ENCODE peak calls at places on chromosomes 12 and 14, in five cellular contexts. K is psoas muscle, Z is cardiac muscle cell, T is AG04449, P is epithelial cell of esophagus. V is an unnamed sample.

GRCh38 chr12:52791271-52792184 is 4.4 kb downstream of the KRT3 start:
- DNase-seq in T (no peak), Z (no peak), P (no peak), K (no peak), V (no peak)

GRCh38 chr14:21999400-21999799 is 325.8 kb upstream of the OR4E1 start:
- DNase-seq in K (no peak), Z (no peak), T (no peak), P (peak), V (no peak)

GRCh38 chr12:104975621-104976343 is 10.3 kb upstream of the NOPCHAP1 start:
- DNase-seq in P (peak), Z (peak), T (no peak), K (no peak), V (no peak)

GRCh38 chr12:22893878-22894277 is 268.9 kb downstream of the ETNK1 start:
- DNase-seq in Z (no peak), T (no peak), K (no peak), P (no peak), V (no peak)

GRCh38 chr12:133120385-133121191 is 9.5 kb downstream of the ZNF891 start:
- DNase-seq in K (no peak), T (no peak), P (no peak), Z (no peak), V (no peak)

GRCh38 chr14:51004352-51004800 is 60.1 kb upstream of the PYGL start:
- DNase-seq in T (no peak), K (peak), P (no peak), Z (no peak), V (no peak)

GRCh38 chr12:6267007-6267721 is 43.3 kb upstream of the PLEKHG6 start:
- DNase-seq in Z (peak), T (no peak), P (peak), K (no peak), V (no peak)

GRCh38 chr12:34526946-34527345 is 504.6 kb downstream of the ALG10 start:
- DNase-seq in Z (no peak), K (no peak), P (peak), T (no peak), V (no peak)

GRCh38 chr14:78486081-78486480 is 315.9 kb downstream of the NRXN3 start:
- DNase-seq in T (no peak), Z (no peak), P (no peak), K (no peak), V (no peak)

GRCh38 chr12:122395319-122395718 is 27.1 kb downstream of the CLIP1 start:
- DNase-seq in P (peak), K (no peak), T (peak), Z (peak), V (peak)

GRCh38 chr12:88743946-88744685 is 163.8 kb upstream of the KITLG start:
- DNase-seq in Z (peak), P (peak), T (no peak), K (no peak), V (no peak)

GRCh38 chr12:65965358-65965757 is 141.1 kb downstream of the HMGA2 start:
- DNase-seq in P (no peak), Z (no peak), K (no peak), T (peak), V (peak)

GRCh38 chr12:45416161-45416560 is 200.3 kb downstream of the ANO6 start:
- DNase-seq in Z (no peak), T (no peak), K (no peak), P (no peak), V (no peak)

GRCh38 chr12:67088401-67089118 is 180.6 kb upstream of the CAND1 start:
- DNase-seq in K (no peak), P (no peak), Z (no peak), T (no peak), V (no peak)

GRCh38 chr14:59450716-59451115 is 14.5 kb downstream of the GPR135 start:
- DNase-seq in P (no peak), Z (no peak), T (no peak), K (no peak), V (peak)

GRCh38 chr12:106163712-106164111 is 25.0 kb upstream of the NUAK1 start:
- DNase-seq in K (no peak), P (no peak), Z (no peak), T (no peak), V (no peak)

GRCh38 chr14:56144176-56144575 is 26.0 kb downstream of the PELI2 start:
- DNase-seq in Z (no peak), T (no peak), P (no peak), K (no peak), V (no peak)

GRCh38 chr12:70520847-70521246 is 116.4 kb downstream of the PTPRB start:
- DNase-seq in T (no peak), Z (no peak), P (peak), K (no peak), V (no peak)

GRCh38 chr12:4244868-4245267 is 28.7 kb upstream of the CCND2 start:
- DNase-seq in T (no peak), Z (no peak), P (no peak), K (no peak), V (no peak)

GRCh38 chr14:104984056-104984894 is 1.3 kb upstream of the CLBA1 start:
- DNase-seq in T (no peak), P (no peak), K (peak), Z (no peak), V (no peak)

GRCh38 chr12:105812356-105812755 is 326.4 kb downstream of the NUAK1 start:
- DNase-seq in K (no peak), Z (no peak), T (no peak), P (no peak), V (no peak)

GRCh38 chr12:77686760-77687159 is 143.9 kb upstream of the NAV3 start:
- DNase-seq in K (no peak), T (no peak), P (no peak), Z (peak), V (no peak)

GRCh38 chr12:52157566-52158150 is 34.2 kb downstream of the KRT80 start:
- DNase-seq in P (no peak), T (no peak), K (no peak), Z (no peak), V (no peak)

GRCh38 chr12:27537855-27538675 is 14.1 kb downstream of the PPFIBP1 start:
- DNase-seq in K (no peak), P (no peak), T (no peak), Z (no peak), V (no peak)

GRCh38 chr12:3103806-3104205 is 26.6 kb downstream of the TSPAN9 start:
- DNase-seq in P (no peak), Z (no peak), K (no peak), T (no peak), V (no peak)

GRCh38 chr12:132288516-132289188 is 40.7 kb downstream of the GALNT9 start:
- DNase-seq in K (peak), P (no peak), Z (no peak), T (no peak), V (no peak)

GRCh38 chr12:59087077-59087673 is 166.9 kb upstream of the LRIG3 start:
- DNase-seq in P (no peak), K (no peak), Z (peak), T (no peak), V (no peak)
- H3K4me3 ChIP-seq in P (no peak), K (no peak), Z (no peak), T (no peak), V (no peak)

DNA sequence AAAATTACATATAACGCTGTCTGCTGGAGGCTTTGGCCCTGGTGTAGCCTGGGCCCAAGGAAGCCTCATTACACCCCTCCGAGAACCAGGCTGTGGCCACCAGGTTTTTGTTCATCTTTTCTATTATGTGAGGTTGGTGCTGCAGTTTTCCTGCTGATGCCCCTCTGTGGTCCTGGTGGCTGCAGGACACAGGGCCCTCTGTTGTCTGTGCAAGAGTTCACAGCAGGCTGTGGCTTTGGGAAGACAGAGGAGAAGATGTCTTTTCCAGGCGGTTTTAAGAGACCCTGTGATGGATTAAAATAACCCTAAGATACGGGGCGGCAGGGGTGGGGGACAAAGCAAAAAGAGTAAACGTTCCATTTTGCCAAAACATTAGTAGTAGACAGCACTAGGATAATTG is 121.5 kb downstream of the ADGRD1 start:
- DNase-seq in T (no peak), Z (no peak), P (no peak), K (no peak), V (no peak)
- H3K4me3 ChIP-seq in T (no peak), Z (no peak), P (no peak), K (no peak), V (no peak)

GRCh38 chr12:24901975-24902461 is 46.9 kb downstream of the BCAT1 start:
- DNase-seq in Z (no peak), P (peak), K (no peak), T (no peak), V (no peak)
- H3K4me3 ChIP-seq in Z (peak), P (peak), K (peak), T (peak), V (peak)

DNA sequence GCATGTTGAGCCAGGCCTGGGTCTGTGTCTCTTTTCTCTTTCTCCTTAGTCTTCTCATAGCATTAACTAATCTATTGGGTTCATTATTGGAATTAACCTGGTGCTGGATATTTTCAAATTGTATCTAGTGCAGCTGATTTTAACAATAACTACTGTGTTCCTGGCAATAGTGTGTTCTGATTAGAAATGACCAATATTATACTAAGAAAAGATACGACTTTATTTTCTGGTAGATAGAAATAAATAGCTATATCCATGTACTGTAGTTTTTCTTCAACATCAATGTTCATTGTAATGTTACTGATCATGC is 3.0 kb downstream of the FOS start:
- DNase-seq in Z (peak), P (no peak), K (no peak), T (no peak), V (no peak)
- H3K4me3 ChIP-seq in Z (no peak), P (no peak), K (peak), T (no peak), V (no peak)

DNA sequence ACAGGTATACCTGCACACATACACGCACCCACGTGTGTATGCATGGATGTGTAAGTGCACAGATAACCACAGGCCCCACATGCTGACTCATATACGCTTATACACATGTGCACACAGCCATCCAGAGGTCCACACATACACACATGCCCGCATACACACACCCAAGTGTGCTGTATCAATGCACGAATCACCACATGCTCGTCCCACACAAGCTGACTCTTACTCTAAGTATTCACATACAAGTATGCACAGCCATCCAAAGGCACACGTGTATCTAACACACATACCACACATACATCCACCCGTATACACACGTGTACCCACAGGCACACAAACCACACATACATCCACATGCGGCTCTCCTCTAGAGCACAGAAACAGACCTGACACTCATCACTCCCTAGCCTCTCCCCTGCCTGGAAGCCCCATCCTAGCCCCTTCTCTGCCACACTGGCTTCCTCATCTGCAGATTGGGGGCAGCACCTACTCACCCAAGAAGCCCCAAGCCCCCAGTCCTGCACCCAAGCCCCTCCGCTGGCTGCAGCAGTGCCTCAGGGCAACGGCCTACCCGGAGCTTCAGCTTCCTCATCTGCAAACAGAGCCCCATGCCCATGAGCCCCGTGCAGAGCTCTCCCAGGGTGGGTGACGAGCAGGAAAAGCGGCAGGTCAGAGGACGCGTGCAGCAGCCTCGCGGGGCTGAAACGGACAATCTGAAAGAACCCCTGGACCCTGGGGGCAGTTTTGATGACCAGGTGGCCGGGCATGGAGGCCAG is 105.4 kb downstream of the NCOR2 start:
- DNase-seq in K (no peak), P (no peak), T (no peak), Z (no peak), V (no peak)
- H3K4me3 ChIP-seq in K (no peak), P (no peak), T (no peak), Z (no peak), V (no peak)

GRCh38 chr14:66009104-66009503 is 477.1 kb upstream of the CCDC196 start:
- DNase-seq in K (no peak), Z (peak), T (peak), P (peak), V (peak)
- H3K4me3 ChIP-seq in K (no peak), Z (no peak), T (no peak), P (no peak), V (no peak)

DNA sequence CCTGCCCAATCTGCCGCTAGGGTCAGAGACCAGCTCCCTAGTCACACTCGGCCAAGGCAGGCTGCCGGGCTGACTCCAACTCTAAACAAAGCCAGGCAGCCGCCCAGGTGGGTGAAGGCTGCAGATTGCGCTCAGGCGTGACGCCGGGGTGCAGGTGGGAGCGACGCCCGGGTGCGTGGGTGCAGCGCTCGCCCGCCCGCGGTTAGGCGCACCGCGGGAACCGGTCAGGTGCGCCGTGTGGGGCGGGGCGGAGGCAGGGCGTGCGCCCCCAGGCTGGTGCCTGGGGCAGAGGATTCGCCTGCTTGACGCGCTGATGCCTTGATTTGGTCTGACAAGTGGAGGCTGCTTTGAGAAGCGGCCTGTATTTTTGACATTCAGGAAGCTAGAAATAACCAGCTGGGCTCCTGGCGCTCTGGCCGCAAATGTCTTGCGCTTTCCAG is 126.7 kb upstream of the HIF1A start:
- DNase-seq in K (no peak), Z (no peak), P (peak), T (no peak), V (no peak)
- H3K4me3 ChIP-seq in K (peak), Z (no peak), P (no peak), T (no peak), V (no peak)

GRCh38 chr12:57135939-57136338 is 7.7 kb downstream of the LRP1 start:
- DNase-seq in Z (peak), P (no peak), T (no peak), K (peak), V (no peak)
- H3K4me3 ChIP-seq in Z (no peak), P (no peak), T (peak), K (peak), V (peak)